ENCODE peak calls at places on chromosome 3, in five cellular contexts. Y is mucosa of descending colon, G is AG04450, D is cardiac fibroblast, B is fibroblast of villous mesenchyme. U is an unnamed sample.

GRCh38 chr3:59559721-59560514 is 510.1 kb upstream of the CFAP20DC start:
- DNase-seq in Y (no peak), G (peak), B (peak), D (peak), U (peak)

GRCh38 chr3:187966141-187966540 is 187.8 kb upstream of the LPP start:
- DNase-seq in B (no peak), Y (no peak), G (no peak), D (no peak), U (no peak)

GRCh38 chr3:98776114-98776513 is 13.0 kb downstream of the ST3GAL6 start:
- DNase-seq in D (no peak), Y (no peak), B (no peak), G (no peak), U (no peak)

GRCh38 chr3:29144807-29145206 is 136.1 kb upstream of the RBMS3 start:
- DNase-seq in B (peak), Y (no peak), G (peak), D (peak), U (no peak)

GRCh38 chr3:139794469-139795265 is 116.9 kb upstream of the NMNAT3 start:
- DNase-seq in B (no peak), Y (no peak), D (no peak), G (no peak), U (no peak)

GRCh38 chr3:38343797-38344594 is 2.6 kb upstream of the XYLB start:
- DNase-seq in B (peak), G (no peak), D (peak), Y (no peak), U (no peak)

GRCh38 chr3:197599089-197599765 is 43.5 kb upstream of the BDH1 start:
- DNase-seq in D (peak), B (peak), Y (peak), G (peak), U (peak)

GRCh38 chr3:25381083-25381482 is 47.0 kb upstream of the RARB start:
- DNase-seq in D (no peak), G (no peak), Y (no peak), B (peak), U (no peak)

GRCh38 chr3:107525101-107525953 is 2.6 kb downstream of the BBX start:
- DNase-seq in G (no peak), B (peak), D (peak), Y (peak), U (no peak)

GRCh38 chr3:39132096-39133092 is 21.0 kb downstream of the CSRNP1 start:
- DNase-seq in Y (no peak), G (no peak), B (no peak), D (no peak), U (no peak)

GRCh38 chr3:12994607-12995388 is 78.4 kb downstream of the IQSEC1 start:
- DNase-seq in B (peak), G (peak), Y (peak), D (peak), U (peak)

GRCh38 chr3:77102916-77103769 is 63.2 kb downstream of the ROBO2 start:
- DNase-seq in D (no peak), Y (no peak), B (no peak), G (no peak), U (no peak)

GRCh38 chr3:117304681-117305080 is 595.1 kb downstream of the TUSC7 start:
- DNase-seq in Y (no peak), D (no peak), B (no peak), G (no peak), U (no peak)

GRCh38 chr3:194323785-194324735 is 27.1 kb downstream of the CPN2 start:
- DNase-seq in Y (peak), B (peak), G (no peak), D (peak), U (no peak)

GRCh38 chr3:14962762-14963161 is 15.4 kb downstream of the NR2C2 start:
- DNase-seq in G (no peak), Y (no peak), B (no peak), D (no peak), U (no peak)

GRCh38 chr3:43855674-43856299 is 165.0 kb downstream of the ABHD5 start:
- DNase-seq in B (peak), Y (peak), D (peak), G (peak), U (no peak)
- TF ChIP-seq CTCF in B (peak), Y (peak), D (peak), G (peak), U (peak)

DNA sequence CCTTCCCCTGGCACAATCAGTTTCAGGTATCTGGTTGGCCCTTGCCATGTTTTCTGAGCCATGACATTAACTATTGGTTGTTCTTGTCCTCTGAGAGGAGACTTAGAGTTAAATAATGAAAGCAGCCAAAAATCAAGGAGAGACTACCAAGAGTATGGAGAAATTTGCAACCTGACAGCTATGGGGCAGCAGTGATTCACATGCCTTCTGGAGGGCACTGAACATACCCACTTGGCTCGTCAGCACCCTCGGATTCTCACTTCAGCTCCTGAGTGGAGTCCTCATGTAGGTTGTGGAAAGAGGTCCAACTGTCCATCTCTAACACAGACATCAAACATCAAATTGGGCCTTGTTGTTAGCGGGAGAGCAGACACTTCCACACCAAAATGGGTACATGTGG is 265.6 kb downstream of the EBLN2 start:
- DNase-seq in G (no peak), Y (no peak), D (no peak), B (no peak), U (no peak)
- TF ChIP-seq CTCF in G (no peak), Y (no peak), D (no peak), B (no peak), U (no peak)

GRCh38 chr3:134527037-134527436 is 41.2 kb downstream of the CEP63 start:
- DNase-seq in B (no peak), G (no peak), D (no peak), Y (no peak), U (no peak)
- TF ChIP-seq CTCF in B (peak), G (peak), D (peak), Y (no peak), U (no peak)

GRCh38 chr3:196178993-196179379 is 32.2 kb downstream of the ZDHHC19 start:
- DNase-seq in B (no peak), D (no peak), Y (no peak), G (no peak), U (no peak)

GRCh38 chr3:196181127-196181546 is 30.1 kb downstream of the ZDHHC19 start:
- DNase-seq in G (no peak), B (no peak), Y (peak), D (no peak), U (no peak)

GRCh38 chr3:196177967-196178366 is 33.2 kb downstream of the ZDHHC19 start:
- DNase-seq in D (no peak), G (no peak), B (no peak), Y (no peak), U (no peak)

GRCh38 chr3:196180346-196180745 is 30.9 kb downstream of the ZDHHC19 start:
- DNase-seq in Y (peak), B (no peak), G (no peak), D (no peak), U (no peak)

GRCh38 chr3:196179380-196180308 is 31.6 kb downstream of the ZDHHC19 start:
- DNase-seq in B (no peak), D (peak), G (peak), Y (peak), U (no peak)
- TF ChIP-seq CTCF in B (no peak), D (no peak), G (no peak), Y (no peak), U (no peak)

GRCh38 chr3:43559961-43560360 is 61.9 kb downstream of the ANO10 start:
- DNase-seq in B (no peak), Y (no peak), G (no peak), D (no peak), U (no peak)
- TF ChIP-seq CTCF in B (no peak), Y (no peak), G (no peak), D (no peak), U (no peak)